ENCODE peak calls at places on chromosomes 3 and 15, in five cellular contexts. One of them, this sample, is unnamed.

GRCh38 chr3:176469694-176470205 is 727.5 kb downstream of the TBL1XR1 start:
- DNase-seq in H1: no peak
- DNase-seq in WTC11: no peak
- DNase-seq in GM12878: no peak
- DNase-seq in HepG2: peak
- DNase-seq in this sample: no peak

GRCh38 chr3:24151595-24151994 is 206.5 kb downstream of the NR1D2 start:
- DNase-seq in H1: no peak
- DNase-seq in WTC11: no peak
- DNase-seq in GM12878: no peak
- DNase-seq in HepG2: no peak
- DNase-seq in this sample: no peak

GRCh38 chr3:171028779-171029232 is 2.3 kb upstream of the SLC2A2 start:
- DNase-seq in H1: no peak
- DNase-seq in WTC11: no peak
- DNase-seq in GM12878: no peak
- DNase-seq in HepG2: no peak
- DNase-seq in this sample: no peak

GRCh38 chr3:150925751-150926201 is 20.5 kb upstream of the MINDY4B start:
- DNase-seq in H1: peak
- DNase-seq in WTC11: peak
- DNase-seq in GM12878: no peak
- DNase-seq in HepG2: peak
- DNase-seq in this sample: peak

GRCh38 chr15:52360229-52361203 is 64.9 kb upstream of the MYO5C start:
- DNase-seq in H1: no peak
- DNase-seq in WTC11: no peak
- DNase-seq in GM12878: no peak
- DNase-seq in HepG2: no peak
- DNase-seq in this sample: no peak

GRCh38 chr15:54660356-54660755 is 536.4 kb downstream of the RSL24D1 start:
- DNase-seq in H1: no peak
- DNase-seq in WTC11: no peak
- DNase-seq in GM12878: no peak
- DNase-seq in HepG2: no peak
- DNase-seq in this sample: no peak

GRCh38 chr3:194715022-194715800 is 29.5 kb downstream of the FAM43A start:
- DNase-seq in H1: no peak
- DNase-seq in WTC11: no peak
- DNase-seq in GM12878: no peak
- DNase-seq in HepG2: no peak
- DNase-seq in this sample: no peak

GRCh38 chr3:155243512-155243921 is 50.0 kb downstream of the STRIT1 start:
- DNase-seq in H1: no peak
- DNase-seq in WTC11: no peak
- DNase-seq in GM12878: no peak
- DNase-seq in HepG2: no peak
- DNase-seq in this sample: no peak

GRCh38 chr3:30658328-30659052 is 52.1 kb downstream of the TGFBR2 start:
- DNase-seq in H1: no peak
- DNase-seq in WTC11: no peak
- DNase-seq in GM12878: peak
- DNase-seq in HepG2: peak
- DNase-seq in this sample: no peak

GRCh38 chr3:185405664-185406063 is 42.7 kb downstream of the MAP3K13 start:
- DNase-seq in H1: no peak
- DNase-seq in WTC11: no peak
- DNase-seq in GM12878: no peak
- DNase-seq in HepG2: no peak
- DNase-seq in this sample: no peak

GRCh38 chr15:30885814-30886213 is 17.9 kb upstream of the FAN1 start:
- DNase-seq in H1: no peak
- DNase-seq in WTC11: peak
- DNase-seq in GM12878: no peak
- DNase-seq in HepG2: peak
- DNase-seq in this sample: no peak

GRCh38 chr15:40437754-40438687 is 2.7 kb upstream of the BAHD1 start:
- DNase-seq in H1: no peak
- DNase-seq in WTC11: peak
- DNase-seq in GM12878: no peak
- DNase-seq in HepG2: no peak
- DNase-seq in this sample: no peak

GRCh38 chr15:40436116-40436891 is 4.4 kb upstream of the BAHD1 start:
- DNase-seq in H1: no peak
- DNase-seq in WTC11: peak
- DNase-seq in GM12878: no peak
- DNase-seq in HepG2: no peak
- DNase-seq in this sample: peak

GRCh38 chr15:40436892-40437753 is 3.6 kb upstream of the BAHD1 start:
- DNase-seq in H1: no peak
- DNase-seq in WTC11: peak
- DNase-seq in GM12878: no peak
- DNase-seq in HepG2: no peak
- DNase-seq in this sample: peak

GRCh38 chr15:40438712-40439111 is 2.0 kb upstream of the BAHD1 start:
- DNase-seq in H1: no peak
- DNase-seq in WTC11: no peak
- DNase-seq in GM12878: no peak
- DNase-seq in HepG2: no peak
- DNase-seq in this sample: no peak

DNA sequence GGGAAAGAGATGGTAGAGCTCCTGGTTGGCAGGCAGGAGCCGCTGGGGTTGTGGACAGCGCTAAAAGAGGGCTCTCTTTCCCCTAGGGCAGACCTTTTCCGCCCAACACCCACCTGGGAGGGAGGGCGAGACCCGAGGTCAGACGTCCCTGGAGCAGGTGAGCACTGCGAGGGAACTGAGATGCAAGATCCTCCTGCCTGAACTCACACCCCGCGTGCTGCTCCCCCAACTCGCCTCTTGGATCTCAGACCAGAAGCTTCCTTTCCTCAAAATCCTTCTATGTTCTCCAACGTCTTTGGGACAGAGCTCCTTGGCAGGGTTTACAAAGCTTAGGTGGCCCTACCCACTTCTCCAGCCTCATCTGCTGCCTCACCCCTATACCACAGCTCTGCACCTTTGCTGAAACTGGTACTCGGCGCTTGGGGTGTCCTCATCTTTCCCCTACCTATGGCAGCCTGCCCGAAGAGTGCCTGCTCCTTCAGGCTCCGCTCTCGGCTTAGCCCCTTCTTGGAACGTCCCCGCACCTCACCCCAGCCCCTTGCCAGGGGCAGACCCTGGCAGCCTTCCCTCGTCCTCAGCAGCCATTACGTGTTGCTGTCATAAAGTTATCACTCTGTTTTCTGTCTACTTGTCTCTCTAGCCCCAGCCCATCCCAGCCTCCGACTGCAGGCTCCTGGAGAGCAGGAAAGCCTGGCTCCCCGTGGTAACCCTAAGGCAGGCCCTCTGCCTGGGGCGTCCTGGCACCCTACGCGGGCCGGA is 5.2 kb upstream of the BAHD1 start:
- DNase-seq in H1: no peak
- DNase-seq in WTC11: no peak
- DNase-seq in GM12878: no peak
- DNase-seq in HepG2: no peak
- DNase-seq in this sample: no peak
- TF ChIP-seq MAX in H1: no peak
- TF ChIP-seq MAX in WTC11: peak
- TF ChIP-seq MAX in GM12878: no peak
- TF ChIP-seq MAX in HepG2: no peak
- TF ChIP-seq MAX in this sample: no peak

GRCh38 chr3:73542127-73542526 is 82.6 kb downstream of the PDZRN3 start:
- DNase-seq in H1: no peak
- DNase-seq in WTC11: peak
- DNase-seq in GM12878: no peak
- DNase-seq in HepG2: no peak
- DNase-seq in this sample: no peak
- TF ChIP-seq CREB1 in H1: no peak
- TF ChIP-seq CREB1 in WTC11: no peak
- TF ChIP-seq CREB1 in GM12878: no peak
- TF ChIP-seq CREB1 in HepG2: no peak
- TF ChIP-seq CREB1 in this sample: no peak

GRCh38 chr3:129795596-129795995 is 97.9 kb downstream of the TMCC1 start:
- DNase-seq in H1: peak
- DNase-seq in WTC11: no peak
- DNase-seq in GM12878: no peak
- DNase-seq in HepG2: no peak
- DNase-seq in this sample: no peak
- TF ChIP-seq MAX in H1: no peak
- TF ChIP-seq MAX in WTC11: no peak
- TF ChIP-seq MAX in GM12878: no peak
- TF ChIP-seq MAX in HepG2: no peak
- TF ChIP-seq MAX in this sample: no peak

GRCh38 chr3:50249459-50249858 is 13.5 kb downstream of the GNAI2 start:
- DNase-seq in H1: no peak
- DNase-seq in WTC11: no peak
- DNase-seq in GM12878: no peak
- DNase-seq in HepG2: no peak
- DNase-seq in this sample: no peak

GRCh38 chr3:50250514-50250913 is 14.5 kb downstream of the GNAI2 start:
- DNase-seq in H1: no peak
- DNase-seq in WTC11: no peak
- DNase-seq in GM12878: no peak
- DNase-seq in HepG2: no peak
- DNase-seq in this sample: no peak

GRCh38 chr3:50248387-50248786 is 12.4 kb downstream of the GNAI2 start:
- DNase-seq in H1: no peak
- DNase-seq in WTC11: no peak
- DNase-seq in GM12878: no peak
- DNase-seq in HepG2: no peak
- DNase-seq in this sample: no peak

GRCh38 chr3:50254577-50255250 is 14.2 kb upstream of the SEMA3B start:
- DNase-seq in H1: no peak
- DNase-seq in WTC11: no peak
- DNase-seq in GM12878: no peak
- DNase-seq in HepG2: no peak
- DNase-seq in this sample: no peak

DNA sequence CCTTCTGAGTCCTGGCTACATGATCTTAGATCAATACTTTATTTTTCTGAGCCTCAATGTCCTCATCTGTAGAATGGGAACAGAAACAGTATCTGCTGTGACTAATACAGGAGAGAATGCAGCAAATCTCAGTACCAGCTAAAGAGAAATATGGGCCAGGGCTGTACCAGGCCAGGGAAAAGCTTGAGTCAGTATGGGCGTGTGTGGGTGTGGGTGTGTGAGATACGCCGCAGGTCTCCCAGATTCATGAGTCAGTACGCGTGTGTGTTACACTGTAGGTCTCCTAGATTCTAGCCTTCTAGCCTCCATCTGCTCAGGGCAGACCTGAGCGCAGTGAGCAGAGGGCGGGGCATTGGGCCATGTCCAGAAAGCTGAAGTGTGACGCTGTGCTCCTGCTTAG is 15.2 kb downstream of the GNAI2 start:
- DNase-seq in H1: no peak
- DNase-seq in WTC11: no peak
- DNase-seq in GM12878: no peak
- DNase-seq in HepG2: no peak
- DNase-seq in this sample: peak
- TF ChIP-seq CREB1 in H1: no peak
- TF ChIP-seq CREB1 in WTC11: no peak
- TF ChIP-seq CREB1 in GM12878: no peak
- TF ChIP-seq CREB1 in HepG2: no peak
- TF ChIP-seq CREB1 in this sample: no peak